ENCODE peak calls at places on chromosomes 11 and 22, in four cellular contexts. One of them, this sample, is unnamed.

GRCh38 chr22:35418088-35418487 is 18.1 kb downstream of the MCM5 start:
- DNase-seq in activated CD4-positive, alpha-beta T cell treated with anti-CD3 and anti-CD28 coated beads, Interleukin-2, amount 10 ng/mL, durations not matched to agents 7 days and 5 days: no peak
- DNase-seq in A172: no peak
- DNase-seq in psoas muscle: no peak
- DNase-seq in this sample: no peak

GRCh38 chr11:101363706-101364275 is 220.0 kb downstream of the TRPC6 start:
- DNase-seq in activated CD4-positive, alpha-beta T cell treated with anti-CD3 and anti-CD28 coated beads, Interleukin-2, amount 10 ng/mL, durations not matched to agents 7 days and 5 days: no peak
- DNase-seq in A172: no peak
- DNase-seq in psoas muscle: no peak
- DNase-seq in this sample: no peak

GRCh38 chr11:64415286-64415685 is 56.3 kb downstream of the RPS6KA4 start:
- DNase-seq in activated CD4-positive, alpha-beta T cell treated with anti-CD3 and anti-CD28 coated beads, Interleukin-2, amount 10 ng/mL, durations not matched to agents 7 days and 5 days: no peak
- DNase-seq in A172: no peak
- DNase-seq in psoas muscle: no peak
- DNase-seq in this sample: no peak

GRCh38 chr22:47593291-47593690 is 830.8 kb downstream of the TBC1D22A start:
- DNase-seq in activated CD4-positive, alpha-beta T cell treated with anti-CD3 and anti-CD28 coated beads, Interleukin-2, amount 10 ng/mL, durations not matched to agents 7 days and 5 days: no peak
- DNase-seq in A172: no peak
- DNase-seq in psoas muscle: no peak
- DNase-seq in this sample: no peak

GRCh38 chr11:32893947-32894827 is 1.6 kb downstream of the QSER1 start:
- DNase-seq in activated CD4-positive, alpha-beta T cell treated with anti-CD3 and anti-CD28 coated beads, Interleukin-2, amount 10 ng/mL, durations not matched to agents 7 days and 5 days: peak
- DNase-seq in A172: peak
- DNase-seq in psoas muscle: no peak
- DNase-seq in this sample: peak

GRCh38 chr22:50483977-50484853 is 2.4 kb upstream of the MIOX start:
- DNase-seq in activated CD4-positive, alpha-beta T cell treated with anti-CD3 and anti-CD28 coated beads, Interleukin-2, amount 10 ng/mL, durations not matched to agents 7 days and 5 days: no peak
- DNase-seq in A172: no peak
- DNase-seq in psoas muscle: no peak
- DNase-seq in this sample: no peak

GRCh38 chr11:102081313-102081712 is 28.9 kb upstream of the YAP1 start:
- DNase-seq in activated CD4-positive, alpha-beta T cell treated with anti-CD3 and anti-CD28 coated beads, Interleukin-2, amount 10 ng/mL, durations not matched to agents 7 days and 5 days: no peak
- DNase-seq in A172: no peak
- DNase-seq in psoas muscle: no peak
- DNase-seq in this sample: no peak

GRCh38 chr11:60169264-60169915 is 13.5 kb downstream of the MS4A6A start:
- DNase-seq in activated CD4-positive, alpha-beta T cell treated with anti-CD3 and anti-CD28 coated beads, Interleukin-2, amount 10 ng/mL, durations not matched to agents 7 days and 5 days: no peak
- DNase-seq in A172: peak
- DNase-seq in psoas muscle: no peak
- DNase-seq in this sample: peak

GRCh38 chr22:35560824-35561223 is 20.2 kb downstream of the RASD2 start:
- DNase-seq in activated CD4-positive, alpha-beta T cell treated with anti-CD3 and anti-CD28 coated beads, Interleukin-2, amount 10 ng/mL, durations not matched to agents 7 days and 5 days: no peak
- DNase-seq in A172: no peak
- DNase-seq in psoas muscle: no peak
- DNase-seq in this sample: no peak

GRCh38 chr11:38304926-38305325 is 1706.9 kb upstream of the RAG2 start:
- DNase-seq in activated CD4-positive, alpha-beta T cell treated with anti-CD3 and anti-CD28 coated beads, Interleukin-2, amount 10 ng/mL, durations not matched to agents 7 days and 5 days: no peak
- DNase-seq in A172: no peak
- DNase-seq in psoas muscle: no peak
- DNase-seq in this sample: no peak

GRCh38 chr11:63813563-63814382 is 517 bp downstream of the SPINDOC start:
- DNase-seq in activated CD4-positive, alpha-beta T cell treated with anti-CD3 and anti-CD28 coated beads, Interleukin-2, amount 10 ng/mL, durations not matched to agents 7 days and 5 days: peak
- DNase-seq in A172: peak
- DNase-seq in psoas muscle: peak
- DNase-seq in this sample: peak

This sample was measured in RKO.